ENCODE peak calls at places on chromosomes 4 and X, in eight cellular contexts. P, E, F, C, G, V, U and H are unnamed samples.

GRCh38 chr4:27387706-27388105 is 527.1 kb downstream of the STIM2 start:
- DNase-seq in P (no peak), V (no peak), E (no peak), G (no peak), U (no peak), C (no peak), F (no peak), H (no peak)

GRCh38 chr4:182144621-182145359 is 98.4 kb upstream of the TENM3 start:
- DNase-seq in G (peak), U (no peak), F (no peak), V (no peak), P (no peak), C (no peak), E (no peak), H (no peak)

GRCh38 chr4:67765401-67765800 is 11.2 kb upstream of the GNRHR start:
- DNase-seq in E (no peak), U (no peak), C (no peak), P (no peak), G (no peak), V (peak), F (no peak), H (no peak)

GRCh38 chr4:176775326-176775725 is 17.4 kb downstream of the VEGFC start:
- DNase-seq in U (no peak), P (no peak), F (no peak), V (peak), E (no peak), C (no peak), G (no peak), H (no peak)

GRCh38 chr4:15636818-15637217 is 18.3 kb downstream of the FBXL5 start:
- DNase-seq in P (no peak), C (no peak), F (no peak), E (no peak), U (no peak), G (no peak), V (no peak), H (no peak)

GRCh38 chr4:622996-623913 is 2.1 kb upstream of the PDE6B start:
- DNase-seq in V (no peak), C (no peak), P (no peak), G (no peak), U (no peak), F (peak), E (no peak), H (no peak)

GRCh38 chr4:175671491-175671934 is 140.6 kb downstream of the GPM6A start:
- DNase-seq in U (no peak), P (no peak), V (no peak), E (no peak), C (no peak), G (no peak), F (no peak), H (no peak)

GRCh38 chr4:77354550-77354949 is 197.5 kb downstream of the CCNG2 start:
- DNase-seq in P (no peak), V (no peak), U (no peak), C (no peak), G (no peak), E (no peak), F (no peak), H (no peak)

GRCh38 chr4:30722092-30722915 is 2.1 kb downstream of the PCDH7 start:
- DNase-seq in G (no peak), F (peak), P (peak), E (no peak), V (no peak), U (no peak), C (no peak), H (no peak)

GRCh38 chr4:11106190-11106589 is 322.5 kb downstream of the HS3ST1 start:
- DNase-seq in U (no peak), E (no peak), C (no peak), P (no peak), F (no peak), V (no peak), G (no peak), H (no peak)

GRCh38 chr4:26058537-26058936 is 144.5 kb downstream of the SMIM20 start:
- DNase-seq in G (no peak), E (peak), P (peak), C (no peak), V (peak), F (no peak), U (no peak), H (no peak)

GRCh38 chr4:189202182-189202868 is 738.3 kb upstream of the FRG1 start:
- DNase-seq in G (peak), V (peak), C (peak), U (peak), P (peak), F (peak), E (peak), H (no peak)

GRCh38 chr4:85149656-85150055 is 183.2 kb upstream of the WDFY3 start:
- DNase-seq in C (no peak), F (no peak), G (no peak), E (no peak), P (no peak), U (no peak), V (peak), H (no peak)

GRCh38 chr4:173367946-173368345 is 2.8 kb upstream of the SAP30 start:
- DNase-seq in E (no peak), C (no peak), U (no peak), V (peak), G (no peak), P (no peak), F (no peak), H (no peak)

GRCh38 chr4:53431052-53431451 is 53.6 kb downstream of the FIP1L1 start:
- DNase-seq in U (no peak), E (no peak), C (peak), G (no peak), F (no peak), V (no peak), P (no peak), H (no peak)

GRCh38 chr4:183380901-183381300 is 58.7 kb upstream of the CLDN24 start:
- DNase-seq in C (no peak), P (no peak), V (no peak), E (no peak), G (no peak), U (no peak), F (no peak), H (no peak)

GRCh38 chr4:72951147-72951546 is 118.4 kb downstream of the COX18 start:
- DNase-seq in V (no peak), E (no peak), P (no peak), F (no peak), C (no peak), U (no peak), G (no peak), H (no peak)

GRCh38 chr4:18882468-18882867 is 860.9 kb upstream of the LCORL start:
- DNase-seq in G (no peak), V (peak), C (no peak), U (no peak), E (no peak), F (no peak), P (no peak), H (no peak)

GRCh38 chrX:132217203-132218073 is 1.8 kb downstream of the RAP2C start:
- DNase-seq in F (peak), E (peak), P (peak), G (peak), C (peak), V (peak), U (peak), H (peak)

GRCh38 chr4:131603705-131604104 is 1545.4 kb upstream of the PCDH10 start:
- DNase-seq in V (no peak), C (no peak), U (no peak), P (no peak), G (no peak), E (no peak), F (no peak), H (no peak)